ENCODE peak calls at places on chromosomes 3 and 15, in five cellular contexts. U is SK-N-SH, K is HepG2, W is IMR-90, I is GM12878. S is an unnamed sample.

GRCh38 chr3:21544076-21544462 is 206.9 kb downstream of the ZNF385D start:
- DNase-seq in K (no peak), W (no peak), I (no peak), U (no peak), S (no peak)

GRCh38 chr3:48795997-48796732 is 51.5 kb downstream of the PRKAR2A start:
- DNase-seq in I (no peak), W (no peak), U (no peak), K (no peak), S (no peak)

GRCh38 chr3:78116874-78117273 is 1077.0 kb downstream of the ROBO2 start:
- DNase-seq in W (no peak), I (no peak), U (no peak), K (no peak), S (no peak)

GRCh38 chr3:9195390-9195789 is 54.1 kb downstream of the SRGAP3 start:
- DNase-seq in K (no peak), I (no peak), U (no peak), W (no peak), S (no peak)

GRCh38 chr3:18378218-18378617 is 46.9 kb downstream of the SATB1 start:
- DNase-seq in K (no peak), W (no peak), U (no peak), I (no peak), S (no peak)

GRCh38 chr15:25244731-25245585 is 193.9 kb downstream of the UBE3A start:
- DNase-seq in K (no peak), W (no peak), I (no peak), U (no peak), S (no peak)

GRCh38 chr3:16182183-16182582 is 7.7 kb downstream of the GALNT15 start:
- DNase-seq in K (no peak), I (no peak), U (no peak), W (peak; percentile 79), S (no peak)

GRCh38 chr3:143098032-143098764 is 21.4 kb upstream of the CHST2 start:
- DNase-seq in W (no peak), U (no peak), I (no peak), K (no peak), S (no peak)

GRCh38 chr15:33722005-33722672 is 246.2 kb upstream of the CHRM5 start:
- DNase-seq in K (no peak), U (no peak), W (peak; percentile 77), I (peak; percentile 24), S (no peak)

GRCh38 chr3:66425032-66425431 is 75.8 kb downstream of the LRIG1 start:
- DNase-seq in W (no peak), U (no peak), I (no peak), K (no peak), S (no peak)

GRCh38 chr3:13783556-13783955 is 96.3 kb downstream of the WNT7A start:
- DNase-seq in I (no peak), U (no peak), W (no peak), K (no peak), S (no peak)

GRCh38 chr3:13702226-13702820 is 153.4 kb downstream of the FBLN2 start:
- DNase-seq in W (no peak), U (no peak), K (no peak), I (no peak), S (no peak)

GRCh38 chr15:97961067-97961954 is 808 bp downstream of the ARRDC4 start:
- DNase-seq in U (peak; percentile 56), I (no peak), W (peak; percentile 4), K (peak; percentile 2), S (peak; percentile 67)

GRCh38 chr3:10015476-10015904 is 10.7 kb upstream of the FANCD2 start:
- DNase-seq in U (no peak), K (no peak), W (peak; percentile 97), I (no peak), S (no peak)

GRCh38 chr3:17941766-17942165 is 199.3 kb upstream of the TBC1D5 start:
- DNase-seq in U (no peak), W (no peak), I (no peak), K (no peak), S (no peak)

GRCh38 chr3:53996153-53996861 is 104.6 kb upstream of the SELENOK start:
- DNase-seq in K (no peak), W (no peak), I (no peak), U (no peak), S (no peak)

GRCh38 chr3:70358978-70359580 is 46.6 kb upstream of the MDFIC2 start:
- DNase-seq in W (peak; percentile 40), K (peak; percentile 2), I (no peak), U (peak; percentile 14), S (no peak)

GRCh38 chr3:17039579-17039978 is 154.8 kb downstream of the PLCL2 start:
- DNase-seq in W (peak; percentile 92), K (no peak), I (no peak), U (no peak), S (no peak)

GRCh38 chr3:20317616-20318015 is 131.6 kb upstream of the SGO1 start:
- DNase-seq in U (no peak), W (no peak), K (peak; percentile 28), I (no peak), S (no peak)

GRCh38 chr3:84980011-84980410 is 21.2 kb downstream of the CADM2 start:
- DNase-seq in W (no peak), I (no peak), U (peak; percentile 10), K (no peak), S (no peak)

GRCh38 chr15:92495468-92495867 is 101.8 kb downstream of the ST8SIA2 start:
- DNase-seq in I (no peak), U (no peak), K (no peak), W (no peak), S (no peak)

GRCh38 chr3:63910873-63911272 is 1.3 kb downstream of the SCAANT1 start:
- DNase-seq in I (no peak), K (peak; percentile 12), U (no peak), W (peak; percentile 59), S (no peak)

GRCh38 chr15:47717036-47717611 is at the start of gene SEMA6D:
- DNase-seq in U (peak; percentile 93), K (peak; percentile 4), I (no peak), W (peak; percentile 85), S (no peak)

GRCh38 chr15:75123395-75123794 is 78.3 kb upstream of the C15orf39 start:
- DNase-seq in I (no peak), U (no peak), K (no peak), W (peak; percentile 72), S (no peak)

GRCh38 chr3:134617608-134618472 is 33.0 kb downstream of the KY start:
- DNase-seq in U (no peak), K (no peak), W (no peak), I (no peak), S (no peak)

GRCh38 chr3:61439116-61439459 is 122.3 kb upstream of the PTPRG start:
- DNase-seq in I (no peak), U (no peak), W (no peak), K (no peak), S (no peak)

GRCh38 chr3:67947808-67948508 is 293.5 kb upstream of the SUCLG2 start:
- DNase-seq in K (peak; percentile 70), I (no peak), W (no peak), U (no peak), S (no peak)

DNA sequence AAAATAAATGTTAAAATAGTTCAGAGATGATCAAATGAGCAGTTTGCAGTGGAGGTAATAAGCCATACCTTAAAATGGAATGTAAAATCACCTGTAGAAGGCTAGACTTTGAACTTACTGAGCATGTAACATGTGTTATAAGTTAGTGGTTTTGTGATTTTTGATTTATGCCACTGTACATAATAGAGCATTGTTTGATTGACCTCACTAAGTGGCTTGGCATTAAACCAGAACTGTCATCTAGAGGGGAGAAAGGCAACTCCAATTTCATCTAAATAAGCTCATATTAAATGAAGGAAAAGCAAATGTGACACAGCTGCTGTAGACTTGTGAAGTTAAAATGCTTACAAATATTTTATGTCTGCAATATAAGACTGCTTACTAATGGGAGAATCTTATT is 387.9 kb downstream of the ZIC1 start:
- DNase-seq in U (no peak), I (no peak), W (no peak), K (no peak), S (no peak)
- TF ChIP-seq MXI1 in U (no peak), I (no peak), W (no peak), K (no peak), S (no peak)

DNA sequence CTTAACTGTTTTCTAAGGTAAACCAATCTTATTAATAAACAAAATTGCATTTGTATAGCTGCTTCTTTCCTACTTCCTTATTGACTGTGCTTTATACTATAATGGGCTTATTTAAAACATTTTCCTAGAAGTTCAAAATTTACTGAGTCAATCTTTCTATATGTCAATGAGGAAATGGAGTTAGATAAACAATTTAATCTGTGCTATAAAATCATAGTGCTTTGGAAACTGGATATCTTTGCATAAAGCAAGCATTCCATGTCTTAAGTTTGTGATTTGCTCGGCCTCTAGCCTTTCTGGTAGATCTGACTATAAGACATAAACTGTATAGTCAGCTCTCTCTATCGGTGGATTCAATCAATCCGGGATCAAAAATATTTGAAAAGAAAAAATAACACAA is 99.6 kb downstream of the NEDD4 start:
- DNase-seq in W (no peak), I (no peak), K (no peak), U (no peak), S (no peak)
- TF ChIP-seq RAD21 in W (no peak), I (no peak), K (no peak), U (no peak), S (no peak)

GRCh38 chr3:72100062-72100511 is 315.1 kb upstream of the PROK2 start:
- DNase-seq in U (peak; percentile 37), W (no peak), I (no peak), K (no peak), S (no peak)
- TF ChIP-seq MXI1 in U (no peak), W (no peak), I (no peak), K (no peak), S (no peak)

GRCh38 chr15:66760968-66761722 is 59.1 kb downstream of the SMAD6 start:
- DNase-seq in K (no peak), U (no peak), W (no peak), I (no peak), S (no peak)

GRCh38 chr15:66764067-66764428 is 62.0 kb downstream of the SMAD6 start:
- DNase-seq in W (no peak), U (no peak), I (no peak), K (no peak), S (no peak)

GRCh38 chr15:66761723-66762595 is 59.9 kb downstream of the SMAD6 start:
- DNase-seq in W (no peak), U (no peak), K (no peak), I (no peak), S (no peak)

GRCh38 chr15:66765478-66766281 is 63.6 kb downstream of the SMAD6 start:
- DNase-seq in W (no peak), U (peak; percentile 44), I (peak; percentile 69), K (peak; percentile 93), S (peak; percentile 43)

DNA sequence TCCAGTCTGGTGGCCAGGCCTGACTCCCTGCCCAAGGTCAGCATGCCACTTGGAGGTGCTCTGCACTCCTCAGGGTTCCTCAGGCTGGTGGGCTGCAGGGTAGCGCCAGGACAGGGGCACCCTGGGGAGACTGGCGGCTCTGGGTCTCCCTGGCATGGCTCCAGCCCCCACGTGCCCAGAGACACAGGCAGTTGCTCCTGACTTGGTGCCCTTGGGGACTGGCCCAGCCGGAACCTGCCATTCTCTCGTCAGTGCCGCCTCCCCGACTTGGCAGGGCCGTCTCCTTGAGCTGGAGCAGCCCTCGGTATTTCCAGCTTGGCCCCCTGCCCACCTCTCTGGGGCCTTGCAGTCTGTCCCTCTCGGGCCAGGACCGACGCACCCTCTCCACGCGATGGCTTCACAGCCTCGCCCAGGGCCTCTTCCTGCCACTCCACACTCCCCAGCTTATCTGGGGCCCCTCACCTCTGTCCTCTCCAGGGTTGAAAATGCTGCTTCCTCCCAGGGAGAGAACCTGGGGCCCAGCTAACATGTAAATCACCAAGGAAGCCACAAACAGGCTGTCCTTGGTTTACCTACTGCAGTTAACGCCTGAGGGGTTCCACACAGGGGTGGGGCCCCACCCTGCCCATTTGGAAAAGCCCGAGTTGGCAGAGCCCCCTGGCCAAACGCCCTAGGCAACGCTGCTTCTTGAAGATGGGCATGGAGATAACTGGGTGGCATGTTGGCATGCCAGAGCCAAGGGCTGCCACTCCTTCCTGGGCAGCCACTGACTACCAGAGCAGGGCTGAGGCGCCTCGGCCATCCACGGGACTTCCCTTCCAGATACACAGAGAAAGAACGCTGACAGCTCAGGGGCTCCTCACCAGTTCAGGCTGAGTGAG is 61.4 kb downstream of the SMAD6 start:
- DNase-seq in W (no peak), U (peak; percentile 55), I (no peak), K (no peak), S (no peak)
- TF ChIP-seq RAD21 in W (no peak), U (no peak), I (no peak), K (no peak), S (no peak)